ENCODE peak calls at places on chromosomes 2 and 18, in eight cellular contexts. Y is stomach; C is CD8-positive, alpha-beta memory T cell; G is right cardiac atrium; T is A549; P is pancreas; V is tibial artery; H is Karpas-422. B is an unnamed sample.

GRCh38 chr2:121387591-121388325 is 102.8 kb upstream of the TFCP2L1 start:
- DNase-seq in V (no peak), G (no peak), H (no peak), T (no peak), P (no peak), Y (no peak), C (no peak), B (no peak)

GRCh38 chr2:58039170-58039611 is 7.4 kb upstream of the VRK2 start:
- DNase-seq in V (no peak), T (no peak), H (peak; percentile 78), P (no peak), G (no peak), C (no peak), Y (no peak), B (no peak)

GRCh38 chr2:171431677-171432167 is 2.1 kb downstream of the METTL8 start:
- DNase-seq in T (no peak), Y (no peak), C (no peak), G (peak; percentile 58), P (no peak), V (no peak), H (no peak), B (no peak)

GRCh38 chr2:100264121-100264520 is 58.2 kb downstream of the LONRF2 start:
- DNase-seq in P (no peak), H (no peak), V (no peak), T (no peak), C (no peak), G (no peak), Y (no peak), B (no peak)

GRCh38 chr2:4358855-4359254 is 655.5 kb downstream of the DCDC2C start:
- DNase-seq in G (no peak), T (no peak), H (no peak), V (no peak), Y (no peak), C (no peak), P (no peak), B (no peak)

GRCh38 chr2:163595033-163595432 is 140.8 kb downstream of the FIGN start:
- DNase-seq in G (no peak), H (no peak), P (no peak), V (no peak), C (no peak), T (no peak), Y (no peak), B (no peak)

GRCh38 chr2:221407765-221408164 is 164.3 kb downstream of the EPHA4 start:
- DNase-seq in G (no peak), Y (no peak), V (no peak), T (no peak), H (no peak), C (no peak), P (no peak), B (no peak)

GRCh38 chr18:21052385-21052784 is 59.2 kb downstream of the ROCK1 start:
- DNase-seq in T (no peak), G (no peak), H (no peak), Y (no peak), P (no peak), C (no peak), V (no peak), B (no peak)

GRCh38 chr2:88233216-88233615 is 63.1 kb downstream of the THNSL2 start:
- DNase-seq in P (no peak), T (no peak), Y (no peak), C (no peak), G (no peak), H (no peak), V (no peak), B (no peak)

GRCh38 chr18:3262234-3263171 is 570 bp downstream of the MYL12B start:
- DNase-seq in V (no peak), G (peak; percentile 67), P (peak; percentile 77), T (no peak), Y (no peak), C (peak; percentile 52), H (peak; percentile 65), B (no peak)

GRCh38 chr2:9775999-9776685 is 67.1 kb upstream of the TAF1B start:
- DNase-seq in C (no peak), G (no peak), P (peak; percentile 6), V (no peak), T (no peak), Y (no peak), H (no peak), B (no peak)

GRCh38 chr18:79394438-79395307 is 1.1 kb upstream of the NFATC1 start:
- DNase-seq in G (peak; percentile 80), H (peak; percentile 71), Y (no peak), P (no peak), C (peak; percentile 53), T (no peak), V (peak; percentile 60), B (peak; percentile 79)

GRCh38 chr2:127770973-127771735 is 39.8 kb downstream of the WDR33 start:
- DNase-seq in G (no peak), P (no peak), V (no peak), H (no peak), C (no peak), Y (no peak), T (peak; percentile 13), B (no peak)

GRCh38 chr2:118032169-118033013 is 18.5 kb upstream of the CCDC93 start:
- DNase-seq in G (peak; percentile 58), H (peak; percentile 84), Y (peak; percentile 51), P (peak; percentile 23), T (peak; percentile 29), C (peak; percentile 16), V (peak; percentile 38), B (no peak)

GRCh38 chr2:160869411-160869810 is 290.8 kb upstream of the TANK start:
- DNase-seq in H (no peak), C (no peak), V (peak; percentile 45), Y (no peak), P (no peak), T (no peak), G (no peak), B (no peak)

GRCh38 chr18:6949800-6950586 is 167.6 kb downstream of the LAMA1 start:
- DNase-seq in C (no peak), H (no peak), P (no peak), G (no peak), V (no peak), Y (peak; percentile 63), T (no peak), B (no peak)

GRCh38 chr2:46378616-46379015 is 81.4 kb downstream of the EPAS1 start:
- DNase-seq in Y (no peak), V (no peak), T (no peak), G (no peak), C (no peak), H (no peak), P (no peak), B (no peak)

GRCh38 chr18:62329676-62330454 is 4.8 kb downstream of the TNFRSF11A start:
- DNase-seq in Y (peak; percentile 65), V (peak; percentile 23), C (peak; percentile 15), G (peak; percentile 88), T (no peak), H (no peak), P (peak; percentile 43), B (no peak)

GRCh38 chr2:121640380-121641326 is 8.6 kb downstream of the CLASP1 start:
- DNase-seq in V (no peak), C (no peak), G (no peak), Y (no peak), T (no peak), P (no peak), H (no peak), B (no peak)

GRCh38 chr2:186325827-186326535 is 160.1 kb upstream of the ZC3H15 start:
- DNase-seq in V (no peak), P (no peak), T (no peak), H (peak; percentile 9), G (no peak), C (no peak), Y (no peak), B (no peak)

DNA sequence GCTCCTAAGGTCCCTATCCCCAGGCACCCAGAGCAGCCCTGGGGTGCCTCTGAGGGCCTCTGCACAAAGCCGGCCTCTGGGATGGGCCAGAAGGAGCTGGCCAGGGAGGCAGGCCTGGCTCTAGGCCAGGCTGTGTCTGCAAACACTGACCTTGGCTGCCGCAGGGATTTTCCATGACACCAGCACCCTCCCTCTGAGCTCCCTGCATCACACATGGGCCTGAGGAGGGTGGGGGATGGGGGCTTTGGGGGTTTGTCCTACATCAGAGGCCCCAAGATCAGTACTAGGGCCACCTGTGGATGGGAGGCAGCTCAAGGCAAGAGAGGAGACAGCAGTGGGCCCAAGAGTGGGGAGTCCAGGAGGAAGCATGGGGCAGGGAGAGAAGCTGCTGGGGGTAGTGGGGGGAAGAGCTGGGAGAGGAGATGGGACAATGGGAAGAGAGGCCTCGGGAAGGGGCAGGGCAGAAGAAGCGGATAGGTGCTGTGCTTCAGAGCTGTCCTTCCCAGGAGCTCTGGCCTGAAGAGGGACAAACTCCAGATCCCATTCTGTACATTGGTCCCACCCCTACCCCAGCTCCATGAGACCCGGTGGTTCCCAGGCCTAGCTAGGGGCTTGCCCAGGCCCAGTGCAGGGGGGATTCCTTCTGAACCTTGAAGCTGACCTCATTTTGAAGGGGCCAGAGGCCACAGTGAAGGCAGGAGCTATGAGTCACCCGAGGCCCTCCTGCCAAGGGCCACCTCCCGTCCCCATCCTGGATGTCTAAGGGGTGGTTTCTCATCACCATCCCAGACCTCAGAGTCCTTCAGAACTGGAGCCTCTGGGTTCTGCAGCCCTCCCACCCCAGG is 28.0 kb downstream of the KCNK3 start:
- DNase-seq in Y (peak; percentile 88), H (no peak), G (peak; percentile 96), V (peak; percentile 77), C (no peak), P (peak; percentile 95), T (peak; percentile 86), B (no peak)
- H3K27ac ChIP-seq in Y (peak overlapping the region; percentile 65), H (no peak overlapping the region), G (peak overlapping the region; percentile 84), V (peak overlapping the region; percentile 79), C (no peak overlapping the region), P (peak overlapping the region; percentile 93), T (peak overlapping the region; percentile 94), B (peak overlapping the region; percentile 33)

DNA sequence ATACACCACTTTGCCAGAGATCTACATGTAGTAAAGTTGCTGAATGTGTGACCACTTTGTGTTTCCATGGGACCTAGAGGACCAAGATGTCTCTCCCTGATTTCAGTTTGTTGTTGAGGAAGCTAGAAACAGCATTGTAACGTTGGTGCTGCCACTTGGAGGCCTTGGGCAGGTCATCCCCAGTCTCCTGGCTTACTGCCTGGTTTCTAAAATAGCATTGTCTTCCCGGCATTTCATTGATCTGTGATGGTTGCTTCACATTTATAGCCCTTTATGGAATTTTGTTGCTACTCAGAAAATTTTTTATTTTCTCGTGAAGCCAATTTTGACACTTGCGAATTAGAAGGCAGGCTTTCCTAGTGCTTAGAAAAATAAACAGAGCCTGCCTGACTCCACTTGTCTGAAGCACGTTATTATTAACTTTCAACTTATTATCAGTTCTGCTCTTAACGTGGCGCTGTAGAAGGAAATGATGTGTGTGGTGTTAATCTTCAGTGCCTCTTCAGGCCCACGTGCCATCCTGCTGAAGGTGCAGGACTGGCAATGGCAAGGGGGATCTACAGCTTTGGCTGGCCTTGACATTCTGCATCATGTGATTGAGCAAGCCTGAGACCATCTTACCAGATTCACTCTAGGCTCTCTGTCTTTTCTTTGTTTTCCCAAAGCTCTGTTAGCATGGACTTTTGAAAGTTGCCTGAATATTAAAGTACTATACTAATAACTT is 59.9 kb downstream of the INPP4A start:
- DNase-seq in C (no peak), Y (no peak), P (no peak), V (no peak), H (no peak), T (no peak), G (peak; percentile 48), B (no peak)
- H3K4me1 ChIP-seq in C (peaks cover 88% of the 10 kb centered on the region), Y (peaks cover 16% of the 10 kb centered on the region), P (no peaks in the 10 kb centered on the region), V (peaks cover 30% of the 10 kb centered on the region), H (peaks cover 5% of the 10 kb centered on the region), T (peaks cover 6% of the 10 kb centered on the region), G (peaks cover 37% of the 10 kb centered on the region), B (peaks cover 65% of the 10 kb centered on the region)

GRCh38 chr2:170141865-170142264 is 36.1 kb upstream of the MYO3B start:
- DNase-seq in C (no peak), T (no peak), G (no peak), V (no peak), H (peak; percentile 92), P (no peak), Y (no peak), B (no peak)
- H3K27ac ChIP-seq in C (no peak overlapping the region), T (no peak overlapping the region), G (no peak overlapping the region), V (no peak overlapping the region), H (peak overlapping the region; percentile 95), P (no peak overlapping the region), Y (no peak overlapping the region), B (no peak overlapping the region)

GRCh38 chr2:158783923-158784322 is 11.2 kb upstream of the DAPL1 start:
- DNase-seq in G (no peak), T (no peak), C (no peak), P (no peak), Y (no peak), H (no peak), V (no peak), B (no peak)
- H3K4me1 ChIP-seq in G (no peaks in the 10 kb centered on the region), T (no peaks in the 10 kb centered on the region), C (no peaks in the 10 kb centered on the region), P (no peaks in the 10 kb centered on the region), Y (no peaks in the 10 kb centered on the region), H (no peaks in the 10 kb centered on the region), V (no peaks in the 10 kb centered on the region), B (no peaks in the 10 kb centered on the region)